ENCODE peak calls at places on chromosomes 5 and 9, in eight cellular contexts. S, O, H, Q, P, A, Y and V are unnamed samples.

GRCh38 chr5:150398432-150399157 is 14.1 kb downstream of the CD74 start:
- DNase-seq in S (no peak), O (peak; percentile 67), H (peak; percentile 24), Q (no peak), P (peak; percentile 26), A (no peak), Y (no peak), V (no peak)

GRCh38 chr5:57366744-57367143 is 115.9 kb downstream of the ACTBL2 start:
- DNase-seq in S (no peak), O (no peak), H (peak; percentile 64), Q (peak; percentile 55), P (no peak), A (no peak), Y (no peak), V (no peak)

GRCh38 chr9:20512106-20512505 is 110.2 kb downstream of the MLLT3 start:
- DNase-seq in S (no peak), O (no peak), H (peak; percentile 83), Q (peak; percentile 49), P (no peak), A (no peak), Y (no peak), V (no peak)

GRCh38 chr9:86413966-86414880 is 60.0 kb upstream of the TUT7 start:
- DNase-seq in S (peak; percentile 31), O (peak; percentile 52), H (peak; percentile 55), Q (no peak), P (peak; percentile 29), A (no peak), Y (no peak), V (no peak)

GRCh38 chr5:158456756-158457155 is 597.8 kb upstream of the CLINT1 start:
- DNase-seq in S (no peak), O (no peak), H (peak; percentile 97), Q (no peak), P (no peak), A (peak; percentile 68), Y (peak; percentile 25), V (no peak)

GRCh38 chr5:24094081-24094480 is 550.7 kb downstream of the CDH10 start:
- DNase-seq in S (peak; percentile 5), O (no peak), H (no peak), Q (no peak), P (no peak), A (no peak), Y (no peak), V (no peak)

GRCh38 chr5:142246263-142246662 is 78.6 kb downstream of the SPRY4 start:
- DNase-seq in S (no peak), O (no peak), H (peak; percentile 86), Q (no peak), P (no peak), A (no peak), Y (no peak), V (no peak)

GRCh38 chr5:117893211-117893610 is 1095.1 kb downstream of the DTWD2 start:
- DNase-seq in S (no peak), O (no peak), H (no peak), Q (no peak), P (no peak), A (no peak), Y (no peak), V (no peak)

GRCh38 chr9:556199-556598 is 285.3 kb upstream of the DMRT1 start:
- DNase-seq in S (no peak), O (no peak), H (peak; percentile 5), Q (no peak), P (no peak), A (no peak), Y (no peak), V (no peak)

GRCh38 chr5:154519375-154519774 is 41.3 kb upstream of the HAND1 start:
- DNase-seq in S (no peak), O (no peak), H (peak; percentile 49), Q (peak; percentile 68), P (no peak), A (no peak), Y (no peak), V (no peak)

GRCh38 chr9:130872912-130873503 is 23.6 kb downstream of the QRFP start:
- DNase-seq in S (no peak), O (no peak), H (no peak), Q (no peak), P (no peak), A (no peak), Y (peak; percentile 56), V (no peak)
- H3K36me3 ChIP-seq in S (peaks cover 47% of the 10 kb centered on the region), O (peaks cover 33% of the 10 kb centered on the region), H (peaks cover 54% of the 10 kb centered on the region), Q (no peaks in the 10 kb centered on the region), P (peaks cover 32% of the 10 kb centered on the region), A (peaks cover 71% of the 10 kb centered on the region), Y (peaks cover 71% of the 10 kb centered on the region), V (peaks cover 28% of the 10 kb centered on the region)

DNA sequence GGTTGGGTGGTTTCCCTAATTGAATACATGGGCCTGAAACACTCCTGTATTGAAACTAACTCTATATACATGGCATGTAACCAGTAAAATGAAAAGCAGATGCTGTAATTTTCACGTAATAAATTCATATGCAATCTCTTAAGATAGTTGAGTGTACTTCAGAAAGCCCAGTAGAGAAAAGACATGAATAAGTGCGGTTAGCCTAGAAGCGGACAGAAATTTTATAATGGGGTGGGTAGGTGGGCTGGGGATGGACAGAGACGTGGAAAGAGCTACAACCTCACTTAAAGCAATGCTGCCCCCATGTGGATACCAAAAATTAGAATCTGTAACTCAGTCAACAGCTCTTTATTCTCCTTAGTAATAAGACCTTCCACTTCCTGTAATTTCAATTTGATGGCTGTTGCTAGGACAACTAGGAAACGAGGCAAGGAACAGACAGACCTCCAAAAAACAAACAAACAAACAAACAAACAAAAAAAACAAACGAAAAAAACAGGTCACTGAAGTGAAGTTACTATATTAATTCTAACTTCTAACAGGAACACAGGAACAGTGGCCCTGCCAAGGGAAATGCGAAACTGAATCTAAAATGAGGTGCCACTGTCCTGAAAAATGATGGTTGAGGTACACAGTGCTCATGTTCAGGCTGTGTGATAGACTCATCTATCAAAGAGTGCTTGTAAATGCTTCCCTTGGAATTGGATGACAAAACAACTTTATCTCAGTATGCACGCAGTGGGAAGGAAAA is 103.4 kb upstream of the GNA14 start:
- DNase-seq in S (peak; percentile 30), O (peak; percentile 87), H (peak; percentile 69), Q (peak; percentile 28), P (peak; percentile 28), A (no peak), Y (no peak), V (peak; percentile 70)
- H3K4me1 ChIP-seq in S (no peaks in the 10 kb centered on the region), O (no peaks in the 10 kb centered on the region), H (peaks cover 36% of the 10 kb centered on the region), Q (no peaks in the 10 kb centered on the region), P (no peaks in the 10 kb centered on the region), A (peaks cover 3% of the 10 kb centered on the region), Y (no peaks in the 10 kb centered on the region), V (no peaks in the 10 kb centered on the region)

GRCh38 chr9:130862217-130862616 is 27.2 kb downstream of the ABL1 start:
- DNase-seq in S (no peak), O (no peak), H (no peak), Q (no peak), P (no peak), A (peak; percentile 30), Y (no peak), V (no peak)
- H3K36me3 ChIP-seq in S (peaks cover 17% of the 10 kb centered on the region), O (peaks cover 8% of the 10 kb centered on the region), H (peaks cover 16% of the 10 kb centered on the region), Q (no peaks in the 10 kb centered on the region), P (peaks cover 15% of the 10 kb centered on the region), A (peaks cover 39% of the 10 kb centered on the region), Y (peaks cover 41% of the 10 kb centered on the region), V (peaks cover 9% of the 10 kb centered on the region)

GRCh38 chr5:134003957-134004625 is 684 bp downstream of the VDAC1 start:
- DNase-seq in S (peak; percentile 37), O (peak; percentile 61), H (peak; percentile 85), Q (no peak), P (peak; percentile 27), A (peak; percentile 80), Y (peak; percentile 83), V (no peak)
- H3K4me1 ChIP-seq in S (peaks cover 23% of the 10 kb centered on the region), O (peaks cover 31% of the 10 kb centered on the region), H (peaks cover 16% of the 10 kb centered on the region), Q (peaks cover 51% of the 10 kb centered on the region), P (peaks cover 31% of the 10 kb centered on the region), A (peaks cover 55% of the 10 kb centered on the region), Y (peaks cover 50% of the 10 kb centered on the region), V (peaks cover 8% of the 10 kb centered on the region)

GRCh38 chr9:34097865-34098264 is 28.6 kb downstream of the DCAF12 start:
- DNase-seq in S (no peak), O (no peak), H (no peak), Q (no peak), P (no peak), A (no peak), Y (no peak), V (no peak)

GRCh38 chr9:34093578-34093977 is 32.9 kb downstream of the DCAF12 start:
- DNase-seq in S (no peak), O (no peak), H (no peak), Q (no peak), P (no peak), A (no peak), Y (no peak), V (no peak)

GRCh38 chr9:34102796-34103195 is 23.7 kb downstream of the DCAF12 start:
- DNase-seq in S (no peak), O (no peak), H (no peak), Q (no peak), P (no peak), A (no peak), Y (no peak), V (no peak)

GRCh38 chr9:34096751-34097150 is 29.7 kb downstream of the DCAF12 start:
- DNase-seq in S (no peak), O (no peak), H (no peak), Q (no peak), P (no peak), A (no peak), Y (no peak), V (no peak)

DNA sequence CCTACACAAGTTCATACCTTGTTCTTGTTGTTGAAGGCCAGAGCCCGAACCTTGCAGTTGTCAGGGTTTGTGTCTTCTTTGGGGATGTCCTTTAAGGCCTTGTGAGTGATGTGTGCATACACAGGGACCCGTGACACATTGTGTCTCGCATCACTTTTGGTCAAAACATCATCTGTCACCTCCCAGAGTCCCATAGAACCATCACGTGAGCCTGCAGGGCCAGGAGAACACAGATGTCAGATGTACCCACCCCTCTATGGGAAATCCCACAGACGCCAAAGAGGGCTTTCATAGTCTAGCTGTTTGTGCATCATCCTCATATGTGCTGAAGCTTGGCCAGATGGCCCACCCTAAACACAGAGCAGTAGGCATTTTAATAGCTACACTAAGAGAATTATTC is 28.2 kb downstream of the DCAF12 start:
- DNase-seq in S (no peak), O (no peak), H (no peak), Q (no peak), P (no peak), A (no peak), Y (no peak), V (no peak)
- H3K36me3 ChIP-seq in S (peaks cover 33% of the 10 kb centered on the region), O (peaks cover 29% of the 10 kb centered on the region), H (peaks cover 48% of the 10 kb centered on the region), Q (no peaks in the 10 kb centered on the region), P (peaks cover 79% of the 10 kb centered on the region), A (peaks cover 96% of the 10 kb centered on the region), Y (peaks cover 95% of the 10 kb centered on the region), V (peaks cover 16% of the 10 kb centered on the region)

GRCh38 chr5:6717247-6717646 is 4.0 kb downstream of the TENT4A start:
- DNase-seq in S (no peak), O (no peak), H (no peak), Q (no peak), P (no peak), A (no peak), Y (no peak), V (no peak)
- H3K4me1 ChIP-seq in S (peaks cover 11% of the 10 kb centered on the region), O (peaks cover 38% of the 10 kb centered on the region), H (peaks cover 17% of the 10 kb centered on the region), Q (peaks cover 24% of the 10 kb centered on the region), P (peaks cover 76% of the 10 kb centered on the region), A (peaks cover 72% of the 10 kb centered on the region), Y (peaks cover 74% of the 10 kb centered on the region), V (no peaks in the 10 kb centered on the region)

GRCh38 chr9:137269231-137269772 is 8.2 kb upstream of the TOR4A start:
- DNase-seq in S (no peak), O (no peak), H (no peak), Q (no peak), P (no peak), A (peak; percentile 62), Y (peak; percentile 46), V (no peak)
- H3K36me3 ChIP-seq in S (peaks cover 41% of the 10 kb centered on the region), O (peaks cover 10% of the 10 kb centered on the region), H (no peaks in the 10 kb centered on the region), Q (no peaks in the 10 kb centered on the region), P (peaks cover 22% of the 10 kb centered on the region), A (peaks cover 54% of the 10 kb centered on the region), Y (peaks cover 65% of the 10 kb centered on the region), V (peaks cover 35% of the 10 kb centered on the region)